ENCODE peak calls at places on chromosomes 16 and 17, in seven cellular contexts. One of them, this sample, is unnamed.
A peak's percentile ranks its signal among the peaks of the same experiment; 100 is the strongest.

GRCh38 chr17:933168-934083 is 46.1 kb downstream of the NXN start:
- DNase-seq in effector CD4-positive, alpha-beta T cell: no peak
- DNase-seq in posterior vena cava: no peak
- DNase-seq in GM06990: no peak
- DNase-seq in NCI-H2107: no peak
- DNase-seq in PC-9: peak; percentile 91
- DNase-seq in AG09309: peak; percentile 95
- DNase-seq in this sample: no peak

GRCh38 chr16:228151-228855 is 946 bp downstream of the LUC7L start:
- DNase-seq in effector CD4-positive, alpha-beta T cell: no peak
- DNase-seq in posterior vena cava: no peak
- DNase-seq in GM06990: no peak
- DNase-seq in NCI-H2107: no peak
- DNase-seq in PC-9: no peak
- DNase-seq in AG09309: no peak
- DNase-seq in this sample: no peak

GRCh38 chr17:59004338-59005111 is 102.2 kb downstream of the TRIM37 start:
- DNase-seq in effector CD4-positive, alpha-beta T cell: peak; percentile 61
- DNase-seq in posterior vena cava: no peak
- DNase-seq in GM06990: no peak
- DNase-seq in NCI-H2107: peak; percentile 42
- DNase-seq in PC-9: peak; percentile 43
- DNase-seq in AG09309: no peak
- DNase-seq in this sample: peak; percentile 80

GRCh38 chr17:48102700-48103378 is 1.6 kb upstream of the CBX1 start:
- DNase-seq in effector CD4-positive, alpha-beta T cell: no peak
- DNase-seq in posterior vena cava: no peak
- DNase-seq in GM06990: no peak
- DNase-seq in NCI-H2107: no peak
- DNase-seq in PC-9: no peak
- DNase-seq in AG09309: no peak
- DNase-seq in this sample: peak; percentile 61

GRCh38 chr17:68398731-68399637 is 58.3 kb downstream of the WIPI1 start:
- DNase-seq in effector CD4-positive, alpha-beta T cell: no peak
- DNase-seq in posterior vena cava: peak; percentile 84
- DNase-seq in GM06990: peak; percentile 31
- DNase-seq in NCI-H2107: no peak
- DNase-seq in PC-9: peak; percentile 68
- DNase-seq in AG09309: no peak
- DNase-seq in this sample: peak; percentile 46

GRCh38 chr17:30093463-30094147 is 23.0 kb upstream of the NSRP1 start:
- DNase-seq in effector CD4-positive, alpha-beta T cell: peak; percentile 30
- DNase-seq in posterior vena cava: no peak
- DNase-seq in GM06990: no peak
- DNase-seq in NCI-H2107: peak; percentile 7
- DNase-seq in PC-9: peak; percentile 56
- DNase-seq in AG09309: no peak
- DNase-seq in this sample: peak; percentile 48

GRCh38 chr17:31596382-31597323 is 205.2 kb downstream of the RAB11FIP4 start:
- DNase-seq in effector CD4-positive, alpha-beta T cell: no peak
- DNase-seq in posterior vena cava: peak; percentile 94
- DNase-seq in GM06990: peak; percentile 81
- DNase-seq in NCI-H2107: no peak
- DNase-seq in PC-9: peak; percentile 88
- DNase-seq in AG09309: peak; percentile 95
- DNase-seq in this sample: no peak

GRCh38 chr17:64736804-64737492 is 74.8 kb upstream of the SMURF2 start:
- DNase-seq in effector CD4-positive, alpha-beta T cell: peak; percentile 20
- DNase-seq in posterior vena cava: no peak
- DNase-seq in GM06990: no peak
- DNase-seq in NCI-H2107: no peak
- DNase-seq in PC-9: peak; percentile 62
- DNase-seq in AG09309: no peak
- DNase-seq in this sample: peak; percentile 75

GRCh38 chr17:14092808-14093207 is 23.5 kb downstream of the COX10 start:
- DNase-seq in effector CD4-positive, alpha-beta T cell: no peak
- DNase-seq in posterior vena cava: no peak
- DNase-seq in GM06990: no peak
- DNase-seq in NCI-H2107: no peak
- DNase-seq in PC-9: no peak
- DNase-seq in AG09309: no peak
- DNase-seq in this sample: no peak

GRCh38 chr16:27305839-27306442 is 7.8 kb upstream of the IL4R start:
- DNase-seq in effector CD4-positive, alpha-beta T cell: no peak
- DNase-seq in posterior vena cava: peak; percentile 41
- DNase-seq in GM06990: no peak
- DNase-seq in NCI-H2107: no peak
- DNase-seq in PC-9: no peak
- DNase-seq in AG09309: no peak
- DNase-seq in this sample: no peak